ENCODE peak calls at places on chromosomes 12 and 14, in nine cellular contexts. B, I, O, M, J, Z, N, U and E are unnamed samples.

GRCh38 chr14:88825078-88825458 is 617 bp downstream of the TTC8 start:
- DNase-seq in B (no peak), I (peak), O (no peak), M (no peak), J (no peak), Z (peak), N (no peak), U (peak), E (no peak)

GRCh38 chr14:51293149-51293925 is 53.3 kb downstream of the TMX1 start:
- DNase-seq in B (no peak), I (peak), O (no peak), M (no peak), J (peak), Z (no peak), N (no peak), U (no peak), E (no peak)

GRCh38 chr14:75615200-75615599 is 36.8 kb downstream of the FLVCR2 start:
- DNase-seq in B (peak), I (no peak), O (no peak), M (no peak), J (no peak), Z (no peak), N (no peak), U (no peak), E (no peak)

GRCh38 chr14:104252256-104253215 is 114.1 kb downstream of the KIF26A start:
- DNase-seq in B (no peak), I (no peak), O (no peak), M (no peak), J (no peak), Z (no peak), N (no peak), U (no peak), E (no peak)

GRCh38 chr12:85280138-85280983 is at the start of gene ALX1:
- DNase-seq in B (peak), I (peak), O (no peak), M (no peak), J (peak), Z (peak), N (peak), U (peak), E (no peak)

GRCh38 chr14:104307627-104308401 is 169.4 kb downstream of the KIF26A start:
- DNase-seq in B (no peak), I (no peak), O (no peak), M (no peak), J (no peak), Z (no peak), N (no peak), U (no peak), E (no peak)

GRCh38 chr12:16300222-16300621 is 22.7 kb upstream of the SLC15A5 start:
- DNase-seq in B (no peak), I (no peak), O (no peak), M (no peak), J (no peak), Z (peak), N (no peak), U (no peak), E (no peak)

GRCh38 chr12:47905313-47905730 is 528 bp upstream of the VDR start:
- DNase-seq in B (no peak), I (peak), O (no peak), M (no peak), J (no peak), Z (peak), N (no peak), U (no peak), E (peak)

GRCh38 chr14:70782361-70782760 is 27.0 kb downstream of the MAP3K9 start:
- DNase-seq in B (peak), I (peak), O (no peak), M (no peak), J (peak), Z (peak), N (no peak), U (peak), E (no peak)

GRCh38 chr12:3054993-3055711 is 22.0 kb upstream of the TSPAN9 start:
- DNase-seq in B (no peak), I (no peak), O (no peak), M (no peak), J (no peak), Z (no peak), N (no peak), U (no peak), E (no peak)

GRCh38 chr14:75934998-75935628 is 46.7 kb downstream of the TGFB3 start:
- DNase-seq in B (peak), I (no peak), O (no peak), M (no peak), J (no peak), Z (no peak), N (no peak), U (no peak), E (no peak)

GRCh38 chr12:97267803-97268202 is 194.8 kb upstream of the RMST start:
- DNase-seq in B (no peak), I (no peak), O (no peak), M (no peak), J (no peak), Z (no peak), N (no peak), U (no peak), E (no peak)

GRCh38 chr12:96989916-96990315 is 82.9 kb downstream of the NEDD1 start:
- DNase-seq in B (peak), I (peak), O (no peak), M (no peak), J (peak), Z (peak), N (peak), U (peak), E (no peak)

GRCh38 chr14:22848391-22849164 is 12.2 kb downstream of the MMP14 start:
- DNase-seq in B (peak), I (peak), O (no peak), M (no peak), J (peak), Z (peak), N (peak), U (no peak), E (no peak)

GRCh38 chr12:52608826-52609630 is 7.8 kb upstream of the KRT72 start:
- DNase-seq in B (no peak), I (no peak), O (no peak), M (no peak), J (no peak), Z (no peak), N (no peak), U (no peak), E (no peak)

GRCh38 chr12:67006612-67007011 is 262.5 kb upstream of the CAND1 start:
- DNase-seq in B (no peak), I (no peak), O (no peak), M (no peak), J (no peak), Z (no peak), N (no peak), U (no peak), E (no peak)

GRCh38 chr14:37899365-37899764 is 303.9 kb downstream of the TTC6 start:
- DNase-seq in B (no peak), I (no peak), O (no peak), M (no peak), J (no peak), Z (no peak), N (no peak), U (no peak), E (no peak)